ENCODE peak calls at places on chromosomes 6 and 20, in five cellular contexts. C, M, Q, D and S are unnamed samples.

GRCh38 chr6:111761783-111762312 is 111.4 kb downstream of the FYN start:
- DNase-seq in C (no peak), M (no peak), Q (no peak), D (no peak), S (no peak)

GRCh38 chr6:53441761-53442160 is 93.0 kb upstream of the ELOVL5 start:
- DNase-seq in Q (no peak), C (no peak), M (no peak), D (no peak), S (no peak)

GRCh38 chr20:3243718-3244358 is 4.8 kb upstream of the SLC4A11 start:
- DNase-seq in M (no peak), Q (no peak), D (no peak), C (no peak), S (no peak)

GRCh38 chr20:11797161-11797560 is 120.5 kb upstream of the BTBD3 start:
- DNase-seq in M (no peak), C (no peak), Q (no peak), D (no peak), S (no peak)

GRCh38 chr6:112485140-112485539 is 138.0 kb downstream of the RFPL4B start:
- DNase-seq in Q (no peak), D (no peak), M (no peak), C (no peak), S (no peak)

GRCh38 chr6:33177552-33178446 is 14.5 kb downstream of the COL11A2 start:
- DNase-seq in Q (no peak), M (no peak), C (no peak), D (no peak), S (no peak)

GRCh38 chr6:88975369-88975768 is 12.0 kb upstream of the RNGTT start:
- DNase-seq in C (no peak), D (no peak), M (no peak), Q (no peak), S (no peak)

GRCh38 chr20:46826343-46826984 is 68.2 kb upstream of the EYA2 start:
- DNase-seq in Q (no peak), C (no peak), M (no peak), D (no peak), S (no peak)

GRCh38 chr6:118912646-118913045 is 18.7 kb downstream of the ASF1A start:
- DNase-seq in C (no peak), D (no peak), M (no peak), Q (no peak), S (no peak)

GRCh38 chr6:151063339-151063738 is 176.4 kb upstream of the AKAP12 start:
- DNase-seq in M (no peak), C (no peak), D (no peak), Q (no peak), S (no peak)

GRCh38 chr6:153044295-153044694 is 41.8 kb upstream of the MTRF1L start:
- DNase-seq in C (no peak), D (no peak), Q (no peak), M (no peak), S (no peak)

GRCh38 chr6:5084787-5085637 is at the start of gene PPP1R3G:
- DNase-seq in C (peak), Q (peak), D (peak), M (peak), S (no peak)

GRCh38 chr6:166278579-166279392 is 29.4 kb downstream of the PRR18 start:
- DNase-seq in C (no peak), Q (no peak), D (no peak), M (no peak), S (no peak)

GRCh38 chr20:25017257-25017803 is 24.8 kb upstream of the APMAP start:
- DNase-seq in Q (peak), M (no peak), C (no peak), D (no peak), S (no peak)

GRCh38 chr6:94501546-94501945 is 1075.8 kb upstream of the MANEA start:
- DNase-seq in D (no peak), Q (no peak), M (no peak), C (no peak), S (no peak)

DNA sequence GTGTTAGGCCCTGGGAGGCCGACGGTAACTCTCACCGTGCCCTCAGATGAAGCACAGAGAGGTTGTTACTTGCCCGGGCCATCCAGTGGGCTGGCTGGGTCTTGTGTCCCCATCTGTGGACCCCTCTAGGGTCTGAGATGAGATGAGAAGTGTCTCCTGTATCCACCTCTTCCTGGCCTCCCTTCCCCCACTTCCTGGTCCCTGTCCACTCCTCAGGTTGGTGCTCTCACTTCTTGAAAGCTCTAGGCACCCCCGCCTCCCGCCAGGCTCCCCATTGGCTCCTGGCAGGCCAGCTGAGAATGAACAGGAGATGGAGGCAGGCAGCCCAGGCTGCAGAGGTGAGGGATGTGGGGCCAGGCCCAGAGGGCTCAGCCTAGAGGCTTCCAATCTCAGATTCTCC is 1.5 kb downstream of the MMP24OS start:
- DNase-seq in D (no peak), C (no peak), M (no peak), Q (no peak), S (no peak)
- H3K4me3 ChIP-seq in D (no peak), C (no peak), M (no peak), Q (peak), S (no peak)

DNA sequence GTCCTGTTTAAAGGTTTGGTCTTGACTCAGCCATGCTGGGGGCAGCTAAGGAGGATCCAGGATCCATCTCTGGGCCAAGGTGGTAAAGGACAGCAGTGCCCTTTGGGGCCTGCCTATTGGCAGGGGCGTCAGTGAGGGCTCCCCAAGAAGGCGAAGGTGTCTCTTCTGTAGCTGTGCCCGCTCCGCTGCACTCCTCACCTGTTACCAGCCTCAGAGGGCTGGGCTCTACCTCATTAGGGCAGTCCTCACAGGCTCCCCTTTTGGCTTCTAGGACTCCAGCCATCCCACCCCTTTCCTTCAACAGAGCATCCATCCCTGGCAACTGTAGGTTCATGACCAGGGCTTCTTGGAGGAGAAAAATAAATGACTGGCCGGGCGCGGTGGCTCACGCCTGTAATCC is 10.3 kb downstream of the FRS3 start:
- DNase-seq in Q (no peak), M (no peak), D (no peak), C (no peak), S (no peak)
- H3K27ac ChIP-seq in Q (no peak), M (no peak), D (no peak), C (no peak), S (no peak)

GRCh38 chr20:62636446-62636845 is 5.9 kb upstream of the SLCO4A1 start:
- DNase-seq in C (no peak), Q (no peak), M (no peak), D (no peak), S (no peak)
- H3K4me3 ChIP-seq in C (no peak), Q (no peak), M (no peak), D (no peak), S (no peak)

GRCh38 chr20:44166477-44166876 is 20.5 kb downstream of the JPH2 start:
- DNase-seq in M (peak), Q (peak), C (no peak), D (no peak), S (no peak)
- H3K27ac ChIP-seq in M (peak), Q (peak), C (no peak), D (no peak), S (no peak)

DNA sequence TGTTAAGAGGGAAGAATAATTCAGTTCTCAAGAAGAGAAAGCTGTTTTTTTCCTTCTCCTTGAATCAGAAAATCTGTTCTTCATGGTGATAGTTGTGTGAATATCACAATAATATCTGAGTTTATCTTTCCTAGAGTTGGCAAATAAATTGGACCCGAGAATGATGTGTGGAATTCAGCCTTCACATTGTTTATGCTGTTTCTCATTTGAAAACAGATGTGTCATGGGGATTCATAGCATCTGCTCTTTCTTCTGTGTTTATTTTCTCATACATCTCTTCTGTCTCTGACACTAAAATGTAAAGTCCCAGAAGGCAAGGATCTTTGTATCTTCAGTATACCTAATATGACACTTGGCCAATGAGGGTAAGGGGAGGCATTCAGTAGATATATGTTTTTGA is 103.6 kb upstream of the SGK1 start:
- DNase-seq in C (no peak), Q (no peak), M (no peak), D (no peak), S (no peak)
- H3K4me3 ChIP-seq in C (no peak), Q (no peak), M (no peak), D (no peak), S (no peak)

DNA sequence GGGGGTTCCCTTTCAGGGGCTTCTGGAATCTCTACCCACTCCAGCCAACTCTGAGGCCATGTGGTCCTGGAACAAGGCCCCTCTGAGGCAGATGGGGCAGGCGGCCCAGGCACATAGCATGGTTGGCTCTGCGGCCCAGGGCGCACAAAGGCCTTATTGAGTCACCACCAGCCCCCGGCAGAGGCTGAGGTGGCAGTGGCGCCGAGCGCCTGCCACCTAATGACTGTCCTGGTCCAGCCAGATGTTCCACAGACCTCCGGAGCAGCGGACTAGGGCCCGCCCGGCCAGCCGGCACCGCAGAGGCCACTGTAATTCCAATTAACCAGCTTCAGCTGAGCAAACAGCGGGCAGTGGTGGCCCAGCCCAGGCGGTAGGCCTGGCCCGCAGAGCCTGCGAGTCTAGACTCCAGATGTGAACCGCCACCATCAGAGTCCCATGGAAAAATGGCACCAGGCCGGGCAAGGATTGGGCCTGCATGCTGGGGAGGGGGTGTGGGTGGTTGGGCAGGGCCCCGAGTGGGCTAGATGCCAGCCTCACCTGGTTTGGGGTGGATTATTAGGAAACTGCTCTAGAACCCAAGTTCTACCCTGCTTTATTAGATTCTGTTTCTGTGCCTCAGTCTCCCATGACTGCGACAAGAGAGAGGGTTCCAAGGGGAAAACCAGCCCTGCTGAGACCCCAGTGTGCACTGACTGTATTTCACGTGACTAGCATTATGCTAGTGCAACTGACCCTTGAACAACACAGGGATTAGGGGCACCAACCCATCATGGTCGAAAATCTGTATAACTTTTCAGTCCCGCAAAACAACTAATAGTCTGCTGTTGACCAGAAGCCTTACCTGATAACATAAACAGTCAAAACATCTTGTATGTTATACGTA is 34.1 kb upstream of the ID1 start:
- DNase-seq in C (peak), Q (no peak), M (no peak), D (no peak), S (no peak)
- H3K27ac ChIP-seq in C (peak), Q (peak), M (peak), D (no peak), S (no peak)

DNA sequence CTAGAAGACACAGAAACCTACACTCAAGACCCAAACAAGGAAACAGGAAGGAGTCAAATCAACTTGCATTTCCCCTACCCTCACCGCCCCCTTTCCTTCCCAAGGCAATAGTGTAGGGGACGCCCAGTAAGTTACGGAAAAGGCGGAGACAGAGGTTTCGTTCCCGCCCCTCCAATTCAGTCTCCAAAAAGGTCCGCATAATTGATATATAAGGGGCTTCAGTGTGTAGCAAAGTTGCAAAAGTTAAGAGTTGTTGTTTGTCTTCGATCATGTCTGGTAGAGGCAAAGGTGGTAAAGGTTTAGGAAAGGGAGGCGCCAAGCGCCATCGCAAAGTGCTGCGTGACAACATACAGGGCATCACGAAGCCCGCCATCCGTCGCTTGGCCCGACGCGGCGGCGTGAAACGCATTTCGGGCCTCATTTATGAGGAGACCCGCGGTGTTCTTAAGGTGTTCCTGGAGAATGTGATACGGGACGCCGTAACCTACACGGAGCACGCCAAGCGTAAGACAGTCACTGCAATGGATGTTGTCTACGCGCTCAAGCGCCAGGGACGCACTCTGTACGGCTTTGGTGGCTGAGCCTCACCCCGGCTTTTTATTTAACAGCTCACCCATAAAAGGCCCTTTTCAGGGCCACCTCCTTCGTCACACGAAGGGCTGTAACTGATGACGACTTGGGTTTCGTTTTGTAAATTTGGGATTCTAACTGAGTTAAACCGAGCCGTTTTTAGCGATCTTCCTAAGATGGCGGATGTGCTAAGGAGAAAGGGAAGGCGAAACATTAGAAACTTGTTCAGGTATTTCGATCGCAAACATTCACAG is 124.6 kb upstream of the BTN3A2 start:
- DNase-seq in M (peak), D (no peak), Q (peak), C (no peak), S (peak)
- H3K4me3 ChIP-seq in M (peak), D (peak), Q (peak), C (peak), S (peak)

GRCh38 chr6:52422156-52422555 is 2.0 kb downstream of the EFHC1 start:
- DNase-seq in C (no peak), M (no peak), Q (no peak), D (no peak), S (no peak)
- H3K27ac ChIP-seq in C (no peak), M (no peak), Q (no peak), D (no peak), S (no peak)